ENCODE peak calls at places on chromosome 2, in ten cellular contexts. P is kidney, D is lung, B is pancreas, T is OCI-LY7, W is breast epithelium, V is thoracic aorta, G is uterus, F is colonic mucosa, N is heart left ventricle. M is an unnamed sample. For H3K4me1, the result is how much of the 10 kb centered on the place peaks cover.

GRCh38 chr2:95346738-95347671 is 49.9 kb downstream of the KCNIP3 start:
- DNase-seq in P (peak), D (no peak), B (no peak), T (no peak), W (no peak), V (no peak), G (peak), F (peak), N (no peak), M (peak)

GRCh38 chr2:239033801-239034560 is 186.1 kb downstream of the TWIST2 start:
- DNase-seq in P (no peak), D (no peak), B (no peak), T (no peak), W (no peak), V (no peak), G (no peak), F (no peak), N (no peak), M (no peak)

GRCh38 chr2:234502285-234502918 is 5.5 kb upstream of the ARL4C start:
- DNase-seq in P (no peak), D (no peak), B (no peak), T (no peak), W (peak), V (no peak), G (no peak), F (no peak), N (no peak), M (no peak)

GRCh38 chr2:46098606-46099005 is 198.6 kb upstream of the EPAS1 start:
- DNase-seq in P (no peak), D (no peak), B (no peak), T (no peak), W (no peak), V (no peak), G (no peak), F (no peak), N (no peak), M (no peak)

GRCh38 chr2:184695-185094 is 79.1 kb downstream of the SH3YL1 start:
- DNase-seq in P (no peak), D (no peak), B (no peak), T (no peak), W (no peak), V (no peak), G (no peak), F (no peak), N (no peak), M (no peak)

GRCh38 chr2:232668805-232669444 is 28.2 kb upstream of the GIGYF2 start:
- DNase-seq in P (no peak), D (no peak), B (no peak), T (no peak), W (no peak), V (no peak), G (peak), F (no peak), N (peak), M (no peak)

GRCh38 chr2:160574472-160575140 is 81.0 kb upstream of the RBMS1 start:
- DNase-seq in P (no peak), D (no peak), B (no peak), T (no peak), W (no peak), V (no peak), G (no peak), F (no peak), N (no peak), M (no peak)

GRCh38 chr2:45992021-45992745 is 305.0 kb upstream of the EPAS1 start:
- DNase-seq in P (peak), D (peak), B (peak), T (no peak), W (peak), V (peak), G (no peak), F (peak), N (no peak), M (peak)

GRCh38 chr2:156803243-156803642 is 367.1 kb downstream of the GPD2 start:
- DNase-seq in P (no peak), D (no peak), B (no peak), T (no peak), W (no peak), V (no peak), G (no peak), F (peak), N (no peak), M (no peak)

GRCh38 chr2:55311444-55311870 is 42.4 kb upstream of the MTIF2 start:
- DNase-seq in P (no peak), D (no peak), B (no peak), T (peak), W (no peak), V (no peak), G (no peak), F (no peak), N (no peak), M (no peak)

GRCh38 chr2:72415256-72415655 is 267.6 kb upstream of the CYP26B1 start:
- DNase-seq in P (no peak), D (no peak), B (no peak), T (no peak), W (no peak), V (no peak), G (no peak), F (no peak), N (no peak), M (no peak)

GRCh38 chr2:195657634-195658540 is 861 bp downstream of the SLC39A10 start:
- DNase-seq in P (peak), D (peak), B (peak), T (peak), W (peak), V (peak), G (peak), F (peak), N (peak), M (peak)

DNA sequence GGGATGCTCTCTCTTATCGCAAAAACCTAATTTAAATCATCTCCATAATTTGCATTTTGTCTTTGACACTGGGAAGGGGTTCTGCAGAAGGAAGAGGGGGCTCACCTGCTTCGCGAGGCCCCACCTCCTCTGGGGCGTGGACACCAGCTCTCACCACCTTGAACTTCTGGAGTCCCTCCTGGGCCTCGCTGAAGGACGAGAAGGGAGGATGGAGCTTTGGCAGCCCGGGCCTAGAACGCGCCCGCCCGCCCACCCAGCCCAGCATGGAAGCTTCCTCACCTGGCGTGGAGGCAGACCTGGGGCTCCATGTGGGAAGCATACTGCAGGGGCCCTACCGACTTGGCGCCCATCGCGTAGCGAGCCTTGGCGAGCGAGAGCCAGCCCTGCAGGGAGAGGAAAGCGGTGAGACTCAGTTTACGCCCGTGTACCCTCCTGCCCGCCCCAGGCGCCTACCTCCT is 1.1 kb upstream of the IMP4 start:
- DNase-seq in P (no peak), D (no peak), B (no peak), T (peak), W (no peak), V (no peak), G (no peak), F (peak), N (no peak), M (peak)
- H3K4me1 ChIP-seq in P (under half), D (under half), B (under half), T (under half), W (under half), V (under half), G (under half), F (under half), N (under half), M (under half)

GRCh38 chr2:134169788-134170187 is 84.1 kb upstream of the MGAT5 start:
- DNase-seq in P (no peak), D (no peak), B (no peak), T (no peak), W (no peak), V (no peak), G (no peak), F (no peak), N (no peak), M (no peak)
- H3K4me1 ChIP-seq in P (under half), D (under half), B (under half), T (under half), W (under half), V (under half), G (under half), F (under half), N (under half), M (under half)

GRCh38 chr2:69237070-69237670 is 149.9 kb downstream of the GFPT1 start:
- DNase-seq in P (no peak), D (no peak), B (no peak), T (no peak), W (no peak), V (no peak), G (no peak), F (no peak), N (no peak), M (no peak)

GRCh38 chr2:69241664-69242063 is 145.4 kb downstream of the GFPT1 start:
- DNase-seq in P (no peak), D (no peak), B (no peak), T (no peak), W (no peak), V (no peak), G (no peak), F (no peak), N (no peak), M (no peak)

GRCh38 chr2:69241039-69241586 is 145.9 kb downstream of the GFPT1 start:
- DNase-seq in P (no peak), D (no peak), B (no peak), T (no peak), W (no peak), V (no peak), G (no peak), F (no peak), N (no peak), M (no peak)

GRCh38 chr2:69235863-69236262 is 151.2 kb downstream of the GFPT1 start:
- DNase-seq in P (no peak), D (no peak), B (no peak), T (no peak), W (no peak), V (no peak), G (no peak), F (no peak), N (no peak), M (no peak)

DNA sequence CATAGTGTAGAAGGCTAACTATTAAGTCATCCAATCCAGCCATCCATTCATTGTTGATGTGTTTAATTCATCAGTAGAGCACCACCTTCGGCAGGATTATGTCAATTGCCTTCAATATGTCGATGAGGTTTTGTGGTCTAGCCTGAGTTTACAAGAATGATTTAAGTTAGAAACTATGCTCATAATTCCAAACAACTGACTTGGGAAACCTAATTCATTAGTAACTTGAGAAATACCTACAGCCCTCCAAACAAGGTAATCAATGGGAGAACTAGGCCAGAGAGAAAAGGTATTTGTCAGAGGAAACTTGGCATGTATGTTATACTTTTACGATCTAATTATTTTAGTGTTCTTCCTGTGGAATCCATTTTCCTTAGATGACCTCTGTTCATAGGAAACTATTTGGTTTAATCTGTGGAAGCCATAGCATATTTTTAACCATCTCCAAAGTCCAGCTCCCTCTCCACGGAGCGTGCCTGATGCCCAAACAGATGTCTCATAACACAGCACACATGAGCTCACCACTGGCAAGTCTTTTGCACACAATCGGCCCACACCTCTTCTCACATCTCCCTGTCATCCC is 148.5 kb downstream of the GFPT1 start:
- DNase-seq in P (no peak), D (no peak), B (no peak), T (no peak), W (no peak), V (no peak), G (no peak), F (no peak), N (no peak), M (no peak)
- H3K4me1 ChIP-seq in P (under half), D (under half), B (under half), T (under half), W (under half), V (under half), G (under half), F (under half), N (under half), M (under half)

DNA sequence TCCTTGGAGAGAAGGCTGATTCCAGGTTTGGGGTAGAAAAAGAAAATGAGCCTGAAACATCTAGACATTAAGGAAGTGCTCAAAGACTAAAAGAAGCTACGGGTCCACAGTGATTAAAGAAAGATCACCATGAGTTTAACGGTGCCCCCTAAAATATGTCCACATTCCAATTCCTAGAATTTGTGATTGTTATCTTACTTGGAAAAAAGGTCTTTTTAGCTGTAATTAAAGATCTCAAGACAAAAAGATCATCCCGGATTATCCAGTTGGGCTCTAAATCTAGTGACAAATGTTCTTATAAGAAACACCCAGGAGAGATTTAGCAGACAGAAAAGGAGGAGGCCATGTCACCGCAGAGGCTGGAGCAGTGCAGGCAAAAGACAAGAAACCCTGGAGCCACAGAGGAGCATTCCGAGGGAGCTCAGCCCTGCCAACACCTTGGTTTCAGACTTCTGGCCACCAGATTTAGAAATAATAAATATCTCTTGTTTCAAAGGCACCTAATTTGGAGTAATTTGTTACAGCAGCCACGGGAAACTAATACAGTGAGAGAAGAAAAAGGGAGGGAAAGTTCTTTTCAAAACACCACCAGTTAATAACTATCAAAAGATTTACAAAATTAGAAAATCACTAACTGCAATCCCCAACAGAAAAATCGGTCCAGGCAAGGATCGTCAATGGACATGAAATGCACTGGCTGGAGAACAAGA is 8.5 kb downstream of the UXS1 start:
- DNase-seq in P (no peak), D (no peak), B (no peak), T (no peak), W (no peak), V (no peak), G (no peak), F (no peak), N (no peak), M (no peak)
- H3K4me1 ChIP-seq in P (under half), D (under half), B (under half), T (under half), W (under half), V (under half), G (under half), F (under half), N (under half), M (under half)

GRCh38 chr2:172693529-172694185 is 42.0 kb upstream of the RAPGEF4 start:
- DNase-seq in P (no peak), D (no peak), B (no peak), T (no peak), W (no peak), V (no peak), G (no peak), F (no peak), N (no peak), M (no peak)
- H3K4me1 ChIP-seq in P (under half), D (under half), B (under half), T (under half), W (under half), V (under half), G (under half), F (under half), N (under half), M (under half)

GRCh38 chr2:20613342-20613916 is 37.5 kb downstream of the HS1BP3 start:
- DNase-seq in P (peak), D (no peak), B (no peak), T (no peak), W (no peak), V (no peak), G (peak), F (no peak), N (no peak), M (peak)

GRCh38 chr2:20615466-20616241 is 35.2 kb downstream of the HS1BP3 start:
- DNase-seq in P (peak), D (no peak), B (no peak), T (no peak), W (no peak), V (no peak), G (peak), F (no peak), N (peak), M (peak)

GRCh38 chr2:20616341-20616871 is 34.5 kb downstream of the HS1BP3 start:
- DNase-seq in P (peak), D (no peak), B (no peak), T (no peak), W (no peak), V (no peak), G (peak), F (no peak), N (no peak), M (no peak)

GRCh38 chr2:20614201-20615045 is 36.5 kb downstream of the HS1BP3 start:
- DNase-seq in P (peak), D (no peak), B (no peak), T (peak), W (peak), V (no peak), G (peak), F (no peak), N (peak), M (peak)

GRCh38 chr2:20615046-20615465 is 35.8 kb downstream of the HS1BP3 start:
- DNase-seq in P (peak), D (no peak), B (no peak), T (no peak), W (no peak), V (no peak), G (no peak), F (no peak), N (no peak), M (no peak)
- H3K4me1 ChIP-seq in P (half or more), D (half or more), B (under half), T (under half), W (under half), V (under half), G (under half), F (under half), N (half or more), M (half or more)

GRCh38 chr2:216636570-216637450 is 3.6 kb downstream of the IGFBP2 start:
- DNase-seq in P (peak), D (peak), B (peak), T (no peak), W (no peak), V (no peak), G (no peak), F (peak), N (no peak), M (no peak)
- H3K4me1 ChIP-seq in P (under half), D (under half), B (under half), T (under half), W (under half), V (under half), G (under half), F (under half), N (under half), M (under half)

M was measured in right cardiac atrium.